ENCODE peak calls at places on chromosomes 5 and 9, in eight cellular contexts. N, O, C, L, J, G, W and X are unnamed samples.

GRCh38 chr9:76637426-76637825 is 126.8 kb upstream of the PCA3 start:
- DNase-seq in N (no peak), C (no peak), O (no peak), W (peak), L (no peak), G (no peak), J (no peak), X (no peak)

GRCh38 chr9:96169488-96169887 is 132.5 kb downstream of the HSD17B3 start:
- DNase-seq in J (no peak), C (peak), G (no peak), W (no peak), L (no peak), O (peak), N (no peak), X (peak)

GRCh38 chr5:91318727-91319126 is 64.4 kb downstream of the ARRDC3 start:
- DNase-seq in L (no peak), O (no peak), G (no peak), J (no peak), W (no peak), C (no peak), N (no peak), X (no peak)

GRCh38 chr9:137353223-137354152 is 51.4 kb upstream of the NRARP start:
- DNase-seq in J (peak), W (no peak), L (peak), G (no peak), N (no peak), O (no peak), C (no peak), X (peak)

GRCh38 chr5:133353741-133354140 is 258.6 kb downstream of the FSTL4 start:
- DNase-seq in W (no peak), C (no peak), O (peak), J (no peak), G (no peak), N (no peak), L (no peak), X (no peak)

GRCh38 chr5:150706776-150707390 is 6.0 kb upstream of the RBM22 start:
- DNase-seq in W (no peak), J (peak), N (no peak), O (no peak), C (no peak), L (no peak), G (no peak), X (no peak)

GRCh38 chr5:101306391-101307137 is 403.5 kb upstream of the ST8SIA4 start:
- DNase-seq in C (no peak), N (no peak), G (no peak), J (no peak), L (no peak), W (peak), O (no peak), X (no peak)

GRCh38 chr5:156261275-156261939 is 65.6 kb upstream of the SGCD start:
- DNase-seq in N (no peak), C (no peak), G (no peak), J (no peak), W (no peak), L (no peak), O (no peak), X (no peak)

GRCh38 chr5:141567513-141568117 is 51.2 kb downstream of the DIAPH1 start:
- DNase-seq in L (no peak), J (peak), G (no peak), W (no peak), O (no peak), C (peak), N (no peak), X (no peak)

GRCh38 chr9:26216702-26217101 is 538.5 kb upstream of the TUSC1 start:
- DNase-seq in W (no peak), O (no peak), N (no peak), L (no peak), C (no peak), J (no peak), G (no peak), X (no peak)

GRCh38 chr9:109463924-109464625 is 34.0 kb downstream of the PTPN3 start:
- DNase-seq in L (no peak), O (no peak), G (no peak), J (no peak), C (no peak), N (no peak), W (peak), X (no peak)

GRCh38 chr9:93635186-93636107 is 59.1 kb downstream of the PHF2 start:
- DNase-seq in L (no peak), J (no peak), O (no peak), G (no peak), C (no peak), N (no peak), W (no peak), X (no peak)

GRCh38 chr5:95892784-95893354 is 68.8 kb downstream of the ELL2 start:
- DNase-seq in L (peak), J (peak), N (no peak), C (peak), W (no peak), O (peak), G (no peak), X (peak)

GRCh38 chr5:176629853-176630680 is at the start of the genes EIF4E1B and SNCB:
- DNase-seq in L (peak), W (peak), C (peak), O (peak), G (no peak), N (no peak), J (peak), X (no peak)

GRCh38 chr9:88660611-88661010 is 125.6 kb downstream of the NXNL2 start:
- DNase-seq in W (peak), G (no peak), L (no peak), N (no peak), J (peak), O (peak), C (peak), X (no peak)

GRCh38 chr5:64671678-64672077 is 18.6 kb upstream of the SHISAL2B start:
- DNase-seq in G (no peak), C (no peak), L (no peak), N (no peak), J (no peak), O (no peak), W (no peak), X (no peak)

GRCh38 chr5:60287174-60287771 is 393.7 kb upstream of the PDE4D start:
- DNase-seq in N (no peak), C (peak), L (peak), G (no peak), O (peak), J (peak), W (peak), X (peak)

GRCh38 chr5:73393606-73394489 is 54.7 kb downstream of the FOXD1 start:
- DNase-seq in O (no peak), W (no peak), G (no peak), C (no peak), N (no peak), J (no peak), L (no peak), X (no peak)

GRCh38 chr9:928363-929042 is 48.0 kb upstream of the DMRT3 start:
- DNase-seq in C (no peak), G (no peak), O (peak), W (peak), N (no peak), J (peak), L (peak), X (no peak)

GRCh38 chr5:73376618-73377170 is 71.9 kb downstream of the FOXD1 start:
- DNase-seq in J (no peak), O (no peak), L (no peak), W (peak), G (no peak), C (no peak), N (no peak), X (no peak)

GRCh38 chr9:82532504-82532903 is 530.4 kb downstream of the RASEF start:
- DNase-seq in N (no peak), C (no peak), W (peak), G (no peak), L (no peak), O (no peak), J (no peak), X (no peak)

GRCh38 chr5:139646912-139647391 is 1.2 kb upstream of the CXXC5 start:
- DNase-seq in C (no peak), G (no peak), J (no peak), N (no peak), L (no peak), W (no peak), O (no peak), X (no peak)

GRCh38 chr9:94867281-94867841 is 140.9 kb downstream of the AOPEP start:
- DNase-seq in W (peak), N (peak), L (no peak), C (peak), O (no peak), G (peak), J (peak), X (peak)

GRCh38 chr5:159031513-159031912 is 68.2 kb downstream of the EBF1 start:
- DNase-seq in C (no peak), O (no peak), G (no peak), J (no peak), N (no peak), L (no peak), W (no peak), X (no peak)

GRCh38 chr9:127049044-127049443 is 73.4 kb downstream of the ANGPTL2 start:
- DNase-seq in J (peak), L (no peak), N (peak), C (peak), G (peak), W (peak), O (peak), X (peak)

GRCh38 chr5:56501949-56502557 is 268.9 kb upstream of the ANKRD55 start:
- DNase-seq in C (peak), G (no peak), W (no peak), J (no peak), O (no peak), N (no peak), L (no peak), X (no peak)

GRCh38 chr9:98253563-98253962 is 1.9 kb downstream of the TBC1D2 start:
- DNase-seq in O (no peak), C (no peak), J (no peak), G (no peak), N (no peak), L (no peak), W (peak), X (no peak)

GRCh38 chr9:98254236-98255063 is 999 bp downstream of the TBC1D2 start:
- DNase-seq in N (no peak), C (no peak), L (no peak), G (no peak), J (no peak), W (peak), O (no peak), X (no peak)

GRCh38 chr9:98255578-98256296 is at the start of gene TBC1D2:
- DNase-seq in O (peak), W (peak), G (peak), C (peak), N (peak), J (peak), L (peak), X (peak)

GRCh38 chr9:98256632-98257218 is 1.3 kb upstream of the TBC1D2 start:
- DNase-seq in C (no peak), L (no peak), O (no peak), W (no peak), J (no peak), N (no peak), G (no peak), X (no peak)

DNA sequence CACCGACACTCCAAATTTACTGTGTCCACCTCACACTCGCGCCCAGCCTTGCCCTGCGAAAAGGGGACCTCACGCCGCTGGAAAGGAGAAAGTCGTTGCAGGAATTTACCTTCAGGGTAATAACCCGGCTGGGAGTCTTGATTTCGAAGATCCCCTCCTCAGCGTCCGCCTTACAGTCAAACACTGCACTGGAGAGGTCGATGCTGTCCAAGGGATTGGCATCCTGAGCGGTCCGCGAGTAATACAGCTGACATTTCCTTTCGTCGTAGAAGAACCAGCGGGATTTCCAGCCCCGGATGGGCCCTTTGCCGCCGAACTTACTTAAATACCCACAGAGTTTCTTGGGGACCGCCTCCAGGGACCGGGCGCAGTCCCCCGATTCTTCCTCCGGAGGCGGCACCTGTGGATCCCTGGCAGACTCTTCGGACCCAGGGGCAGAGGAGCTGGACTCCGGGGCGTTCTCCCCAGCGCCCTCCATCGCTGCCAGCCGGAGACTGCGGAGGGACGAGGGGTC is 328 bp downstream of the TBC1D2 start:
- DNase-seq in L (no peak), C (peak), N (no peak), J (no peak), W (peak), G (no peak), O (peak), X (peak)
- TF ChIP-seq CTCF in L (no peak), C (no peak), N (peak), J (no peak), W (no peak), G (peak), O (no peak), X (no peak)

DNA sequence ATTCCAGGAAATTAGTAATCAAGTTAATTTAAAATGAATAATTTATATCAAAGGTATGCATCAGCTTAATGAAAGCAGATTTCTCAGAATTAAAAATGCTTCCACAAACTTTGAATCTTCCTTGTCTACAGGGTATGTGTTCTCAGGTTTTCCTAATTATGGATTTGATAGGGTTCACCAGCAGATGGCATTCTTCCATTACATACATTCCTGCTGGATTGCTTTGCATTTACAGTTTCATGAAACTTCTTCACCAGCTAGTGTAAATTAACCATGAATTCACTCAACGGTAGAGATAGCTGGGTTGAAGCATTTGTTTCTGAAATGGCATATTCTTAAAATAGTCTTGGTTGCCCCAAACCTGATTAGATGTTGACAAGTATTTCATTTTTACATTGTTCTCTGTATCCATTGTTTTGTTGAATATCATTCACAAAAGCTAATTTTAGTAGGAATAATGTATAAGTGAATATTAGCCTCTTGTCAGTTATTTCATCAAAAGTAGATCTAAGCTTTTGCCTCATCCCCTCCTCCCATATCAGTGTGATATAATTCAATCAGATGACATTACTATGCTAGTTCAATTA is 68.7 kb upstream of the WDR41 start:
- DNase-seq in O (peak), L (peak), G (peak), J (peak), C (peak), N (peak), W (peak), X (no peak)
- TF ChIP-seq CTCF in O (no peak), L (peak), G (peak), J (peak), C (peak), N (peak), W (peak), X (peak)

GRCh38 chr9:128242124-128242523 is 33.7 kb downstream of the GOLGA2 start:
- DNase-seq in N (no peak), L (no peak), O (no peak), J (no peak), W (no peak), C (no peak), G (no peak), X (no peak)
- TF ChIP-seq CTCF in N (no peak), L (no peak), O (no peak), J (no peak), W (no peak), C (no peak), G (no peak), X (no peak)

GRCh38 chr5:6819521-6819920 is 106.3 kb downstream of the TENT4A start:
- DNase-seq in L (no peak), G (no peak), N (no peak), W (no peak), O (no peak), J (no peak), C (no peak), X (no peak)

GRCh38 chr5:6822556-6823343 is 109.5 kb downstream of the TENT4A start:
- DNase-seq in C (no peak), G (no peak), N (no peak), O (no peak), L (no peak), J (no peak), W (no peak), X (no peak)

GRCh38 chr5:6818594-6819512 is 105.6 kb downstream of the TENT4A start:
- DNase-seq in G (no peak), C (no peak), N (no peak), W (peak), L (no peak), J (no peak), O (no peak), X (no peak)

GRCh38 chr5:6822068-6822467 is 108.8 kb downstream of the TENT4A start:
- DNase-seq in L (no peak), O (no peak), G (no peak), J (no peak), C (no peak), W (no peak), N (no peak), X (no peak)

DNA sequence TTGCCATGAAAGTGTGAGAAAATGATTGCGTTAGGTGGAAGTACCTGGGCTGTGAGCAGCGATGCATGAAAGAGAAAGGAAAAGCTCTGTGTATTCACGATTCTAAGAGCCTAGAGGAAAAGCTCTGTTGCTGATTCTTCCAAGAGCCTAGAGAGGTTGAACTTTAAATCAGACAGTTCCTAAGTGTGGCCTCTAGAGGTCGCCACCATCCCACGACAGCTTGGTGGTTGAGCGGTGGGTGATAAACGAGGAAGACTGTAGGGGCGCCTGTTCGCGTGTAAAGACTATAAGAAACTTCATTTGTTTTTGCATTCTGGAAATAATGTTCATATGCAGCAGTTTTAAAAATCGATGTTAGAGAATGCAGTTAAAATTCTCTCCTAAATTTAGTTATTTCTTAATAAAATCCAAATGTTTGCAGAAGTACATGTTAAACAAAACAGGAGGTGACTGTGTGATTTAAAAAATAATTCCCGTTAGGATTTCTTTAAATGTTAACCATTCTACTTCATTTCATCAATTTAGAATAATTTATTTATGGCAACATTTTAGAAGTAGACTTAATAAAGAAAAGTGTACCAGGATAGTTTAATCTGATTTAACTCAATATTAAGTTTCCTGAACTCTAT is 107.7 kb downstream of the TENT4A start:
- DNase-seq in C (no peak), N (no peak), G (no peak), J (no peak), O (peak), L (peak), W (peak), X (no peak)
- TF ChIP-seq CTCF in C (peak), N (peak), G (peak), J (peak), O (peak), L (peak), W (peak), X (no peak)

GRCh38 chr9:135976944-135977343 is 15.8 kb upstream of the UBAC1 start:
- DNase-seq in L (no peak), G (no peak), C (no peak), W (no peak), O (no peak), N (no peak), J (no peak), X (no peak)

GRCh38 chr9:135973276-135974219 is 12.4 kb upstream of the UBAC1 start:
- DNase-seq in G (no peak), O (no peak), N (no peak), C (peak), J (no peak), L (no peak), W (no peak), X (no peak)

GRCh38 chr9:135974220-135974573 is 13.0 kb upstream of the UBAC1 start:
- DNase-seq in W (no peak), J (no peak), O (no peak), N (no peak), L (no peak), G (no peak), C (no peak), X (no peak)

GRCh38 chr9:135976531-135976930 is 15.4 kb upstream of the UBAC1 start:
- DNase-seq in O (no peak), J (no peak), N (no peak), W (no peak), L (no peak), C (no peak), G (no peak), X (no peak)

DNA sequence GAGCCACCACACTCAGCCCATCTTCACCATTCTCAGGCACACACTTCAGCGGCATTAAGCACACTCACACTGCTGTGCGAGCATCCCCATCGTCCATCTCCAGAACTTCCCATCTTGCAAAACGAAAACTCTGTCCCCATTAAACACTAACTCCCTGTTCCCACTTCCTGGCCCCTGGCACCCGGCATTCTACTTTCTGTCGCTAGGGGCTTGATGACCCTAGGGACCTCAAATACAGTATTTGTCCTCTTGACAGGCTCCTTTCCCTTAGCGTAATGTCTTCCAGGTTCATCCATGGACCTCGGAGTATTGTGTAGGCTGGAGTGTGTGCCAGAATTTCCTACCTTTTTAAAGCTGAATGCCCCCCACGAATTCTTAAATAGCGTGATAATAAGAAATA is 14.7 kb upstream of the UBAC1 start:
- DNase-seq in C (no peak), O (no peak), N (no peak), J (no peak), W (no peak), G (no peak), L (no peak), X (no peak)
- TF ChIP-seq CTCF in C (no peak), O (no peak), N (no peak), J (no peak), W (no peak), G (no peak), L (no peak), X (no peak)

DNA sequence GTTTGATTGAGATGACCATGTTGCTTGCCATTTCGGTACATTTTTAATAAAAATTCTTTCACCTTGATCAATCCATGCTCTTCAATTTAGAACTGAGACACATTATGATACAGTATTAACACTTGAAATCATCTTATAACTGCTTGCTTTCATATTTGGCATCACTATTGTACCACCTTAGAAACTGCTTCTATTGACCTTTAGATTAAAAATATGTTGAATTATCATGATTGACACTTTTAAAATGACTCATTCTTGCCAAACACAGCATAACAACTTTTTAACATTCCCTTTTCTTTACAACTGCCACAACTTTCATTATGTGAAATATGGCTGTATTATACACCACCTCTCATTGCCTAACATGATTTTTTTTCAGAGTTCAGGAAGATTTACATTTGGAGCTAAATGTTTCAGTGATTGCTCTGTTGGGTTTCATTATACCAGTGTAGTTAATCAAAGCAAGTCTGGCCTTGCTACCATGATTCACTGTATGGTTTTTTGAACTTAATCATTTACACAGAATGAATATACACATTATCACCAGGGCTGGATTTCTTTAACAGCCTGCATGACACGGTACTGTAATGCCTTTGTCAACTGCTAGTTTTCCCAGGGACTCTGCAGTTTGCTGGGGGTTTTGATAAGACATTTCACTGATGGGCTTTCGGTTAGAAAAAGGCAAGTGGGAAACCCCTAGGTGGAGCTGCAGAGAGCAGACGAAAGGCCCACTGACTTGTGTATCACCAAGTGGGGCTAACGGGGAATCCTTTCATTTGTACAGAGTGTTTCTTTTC is 93.6 kb upstream of the TLE4 start:
- DNase-seq in G (no peak), J (peak), L (peak), W (peak), C (peak), N (no peak), O (peak), X (no peak)
- TF ChIP-seq CTCF in G (peak), J (no peak), L (peak), W (peak), C (peak), N (peak), O (no peak), X (no peak)